ENCODE peak calls at places on chromosomes 13 and 19, in nine cellular contexts. C is right lobe of liver; G is tibial artery; F is breast epithelium; D is A549; E is ovary; Z is CD8-positive, alpha-beta T cell; W is esophagus squamous epithelium; X is adipocyte. Y is an unnamed sample.

GRCh38 chr19:31413353-31413752 is 64.1 kb upstream of the TSHZ3 start:
- DNase-seq in C (no peak), G (no peak), F (no peak), D (no peak), E (no peak), Z (no peak), W (no peak), X (no peak), Y (no peak)

GRCh38 chr19:17762505-17763229 is 11.4 kb downstream of the FCHO1 start:
- DNase-seq in C (no peak), G (no peak), F (no peak), D (peak; percentile 38), E (no peak), Z (no peak), W (no peak), X (peak; percentile 60), Y (peak; percentile 55)

GRCh38 chr13:48994731-48995130 is 19.0 kb downstream of the FNDC3A start:
- DNase-seq in C (no peak), G (no peak), F (no peak), D (no peak), E (no peak), Z (no peak), W (no peak), X (peak; percentile 28), Y (no peak)

GRCh38 chr19:7850975-7851622 is 21.1 kb downstream of the EVI5L start:
- DNase-seq in C (no peak), G (no peak), F (no peak), D (no peak), E (no peak), Z (no peak), W (no peak), X (no peak), Y (no peak)

GRCh38 chr13:51246411-51247298 is 24.5 kb downstream of the FAM124A start:
- DNase-seq in C (no peak), G (no peak), F (peak; percentile 47), D (no peak), E (no peak), Z (no peak), W (no peak), X (no peak), Y (no peak)

GRCh38 chr13:51639171-51639570 is 54.9 kb downstream of the WDFY2 start:
- DNase-seq in C (no peak), G (no peak), F (no peak), D (no peak), E (no peak), Z (no peak), W (no peak), X (no peak), Y (no peak)

GRCh38 chr13:84431646-84432045 is 549.4 kb upstream of the SLITRK1 start:
- DNase-seq in C (no peak), G (no peak), F (no peak), D (no peak), E (no peak), Z (no peak), W (no peak), X (peak; percentile 57), Y (no peak)

GRCh38 chr19:6030214-6030507 is 52.2 kb upstream of the RANBP3 start:
- DNase-seq in C (no peak), G (no peak), F (no peak), D (no peak), E (no peak), Z (no peak), W (no peak), X (peak; percentile 15), Y (no peak)

GRCh38 chr19:575527-576506 is 3.4 kb downstream of the BSG start:
- DNase-seq in C (no peak), G (no peak), F (no peak), D (no peak), E (peak; percentile 71), Z (no peak), W (no peak), X (peak; percentile 54), Y (no peak)

GRCh38 chr19:571127-571974 is 1.0 kb upstream of the BSG start:
- DNase-seq in C (peak; percentile 45), G (no peak), F (peak; percentile 67), D (no peak), E (peak; percentile 57), Z (peak; percentile 57), W (no peak), X (peak; percentile 73), Y (peak; percentile 62)

GRCh38 chr19:572140-572890 is at the start of gene BSG:
- DNase-seq in C (peak; percentile 99), G (peak; percentile 98), F (peak; percentile 98), D (peak; percentile 91), E (peak; percentile 98), Z (peak; percentile 99), W (peak; percentile 90), X (peak; percentile 100), Y (peak; percentile 99)

GRCh38 chr19:574658-575526 is 2.5 kb downstream of the BSG start:
- DNase-seq in C (peak; percentile 73), G (no peak), F (no peak), D (no peak), E (peak; percentile 62), Z (no peak), W (no peak), X (peak; percentile 52), Y (peak; percentile 42)

DNA sequence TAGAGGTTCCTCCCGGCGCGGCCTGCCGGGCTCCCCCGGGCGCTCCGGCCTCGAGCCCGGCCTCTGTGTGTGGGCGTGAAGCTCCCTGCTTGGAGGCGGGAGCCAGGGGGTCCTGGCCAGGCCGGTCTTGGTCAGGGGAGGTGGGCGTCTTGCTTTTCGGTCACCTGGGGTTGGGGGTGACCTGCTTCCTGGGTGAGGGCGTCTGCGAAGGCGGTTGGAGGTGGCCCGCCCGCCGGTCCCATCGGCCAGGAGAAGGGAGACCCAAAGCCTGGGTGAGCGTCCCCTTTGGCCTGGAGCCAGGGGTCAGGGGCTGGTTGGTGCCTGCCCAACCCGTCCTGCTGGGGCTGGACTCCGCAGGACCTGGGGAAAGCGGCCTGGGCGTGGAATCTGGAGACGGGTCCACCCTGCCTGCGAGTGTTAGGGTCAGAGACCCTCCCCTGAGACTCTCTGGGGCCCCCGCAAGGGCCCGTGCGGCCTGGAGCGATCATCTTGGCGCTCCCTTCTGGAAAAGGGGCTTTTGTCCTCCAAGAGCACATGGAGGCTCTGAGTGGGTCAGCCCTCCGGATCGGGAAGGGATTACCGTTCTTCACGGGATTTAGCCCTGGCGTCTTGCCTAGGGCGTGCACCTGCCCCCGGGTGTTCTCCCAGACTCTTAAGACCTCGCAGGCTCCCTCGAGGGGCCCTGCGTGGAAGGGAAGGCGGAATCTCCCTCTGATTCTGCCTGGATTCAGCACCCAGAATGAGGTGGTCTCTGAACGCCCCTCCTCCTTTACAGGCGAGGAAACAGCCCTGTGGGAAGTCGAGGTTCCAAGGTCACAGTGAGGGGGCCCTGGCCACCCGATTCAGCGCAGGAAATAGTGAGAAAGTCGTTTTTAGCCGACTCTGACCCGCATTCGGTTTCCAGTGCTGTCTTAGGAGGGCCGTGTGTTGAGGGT is 762 bp downstream of the BSG start:
- DNase-seq in C (peak; percentile 67), G (no peak), F (peak; percentile 36), D (no peak), E (peak; percentile 79), Z (no peak), W (no peak), X (peak; percentile 80), Y (peak; percentile 52)
- H3K4me1 ChIP-seq in C (peaks cover 3% of the 10 kb centered on the region), G (peaks cover 35% of the 10 kb centered on the region), F (peaks cover 11% of the 10 kb centered on the region), D (peaks cover 29% of the 10 kb centered on the region), E (peaks cover 32% of the 10 kb centered on the region), Z (peaks cover 26% of the 10 kb centered on the region), W (peaks cover 67% of the 10 kb centered on the region), X (peaks cover 36% of the 10 kb centered on the region), Y (peaks cover 12% of the 10 kb centered on the region)

GRCh38 chr19:3669134-3669436 is 31.2 kb downstream of the PIP5K1C start:
- DNase-seq in C (no peak), G (no peak), F (no peak), D (no peak), E (no peak), Z (no peak), W (no peak), X (no peak), Y (peak; percentile 14)

GRCh38 chr19:3667766-3668165 is 32.5 kb downstream of the PIP5K1C start:
- DNase-seq in C (no peak), G (no peak), F (no peak), D (no peak), E (no peak), Z (no peak), W (no peak), X (no peak), Y (no peak)

GRCh38 chr19:3669616-3670257 is 30.5 kb downstream of the PIP5K1C start:
- DNase-seq in C (no peak), G (no peak), F (no peak), D (no peak), E (no peak), Z (no peak), W (no peak), X (no peak), Y (no peak)

GRCh38 chr19:3667037-3667638 is 33.1 kb downstream of the PIP5K1C start:
- DNase-seq in C (no peak), G (no peak), F (no peak), D (no peak), E (no peak), Z (no peak), W (no peak), X (no peak), Y (no peak)

GRCh38 chr19:3668331-3669133 is 31.7 kb downstream of the PIP5K1C start:
- DNase-seq in C (no peak), G (no peak), F (peak; percentile 38), D (no peak), E (no peak), Z (no peak), W (no peak), X (peak; percentile 36), Y (peak; percentile 53)
- H3K4me1 ChIP-seq in C (no peaks in the 10 kb centered on the region), G (peaks cover 56% of the 10 kb centered on the region), F (peaks cover 5% of the 10 kb centered on the region), D (peaks cover 19% of the 10 kb centered on the region), E (peaks cover 18% of the 10 kb centered on the region), Z (peaks cover 27% of the 10 kb centered on the region), W (peaks cover 73% of the 10 kb centered on the region), X (peaks cover 19% of the 10 kb centered on the region), Y (peaks cover 11% of the 10 kb centered on the region)

DNA sequence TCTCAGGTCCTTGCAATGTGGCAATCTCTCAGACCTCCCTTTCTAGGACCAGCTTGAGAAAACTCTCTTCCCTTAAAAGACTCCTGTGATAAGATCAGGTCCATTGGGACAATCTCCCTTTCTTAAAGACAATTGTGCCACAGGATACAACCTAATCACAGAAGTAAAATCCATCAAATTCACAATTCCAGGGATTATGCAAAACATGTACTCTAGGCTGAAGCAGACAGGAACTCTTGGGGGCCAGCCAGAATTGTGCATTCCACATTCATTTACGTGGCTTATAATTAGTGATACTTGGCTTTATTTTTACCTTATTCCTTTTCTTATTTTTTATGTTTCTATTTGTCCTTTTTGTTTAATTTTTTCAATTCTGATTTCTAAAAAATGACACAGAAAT is 257.9 kb downstream of the KLF12 start:
- DNase-seq in C (no peak), G (no peak), F (no peak), D (no peak), E (no peak), Z (no peak), W (no peak), X (no peak), Y (no peak)
- H3K4me1 ChIP-seq in C (no peaks in the 10 kb centered on the region), G (no peaks in the 10 kb centered on the region), F (no peaks in the 10 kb centered on the region), D (no peaks in the 10 kb centered on the region), E (no peaks in the 10 kb centered on the region), Z (peaks cover 17% of the 10 kb centered on the region), W (no peaks in the 10 kb centered on the region), X (no peaks in the 10 kb centered on the region), Y (no peaks in the 10 kb centered on the region)

DNA sequence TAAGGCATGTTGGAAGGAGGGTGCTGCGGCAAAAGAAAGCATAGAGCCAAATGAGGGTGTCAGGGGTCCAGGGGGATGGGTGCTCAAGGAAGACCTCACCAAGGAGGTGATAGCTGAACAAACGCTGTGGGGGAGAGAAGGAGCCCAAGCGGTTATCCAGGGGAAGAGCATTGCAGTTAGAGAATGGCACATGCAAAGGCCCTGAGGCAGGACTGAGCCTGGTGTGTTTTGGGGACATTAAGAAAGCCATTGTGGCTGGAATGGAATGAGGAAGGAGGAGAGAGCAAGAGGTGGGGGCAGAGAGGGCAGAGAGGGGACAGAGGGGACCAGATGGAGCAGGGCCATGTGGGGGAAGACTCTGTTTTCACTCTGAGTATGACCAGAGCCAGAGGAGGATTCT is 6.1 kb upstream of the MYH14 start:
- DNase-seq in C (no peak), G (no peak), F (no peak), D (no peak), E (no peak), Z (no peak), W (no peak), X (no peak), Y (no peak)
- H3K4me1 ChIP-seq in C (no peaks in the 10 kb centered on the region), G (peaks cover 8% of the 10 kb centered on the region), F (no peaks in the 10 kb centered on the region), D (no peaks in the 10 kb centered on the region), E (peaks cover 3% of the 10 kb centered on the region), Z (no peaks in the 10 kb centered on the region), W (peaks cover 18% of the 10 kb centered on the region), X (peaks cover 8% of the 10 kb centered on the region), Y (no peaks in the 10 kb centered on the region)